ENCODE peak calls at places on chromosome 18, in nine cellular contexts. One of them, this sample, is unnamed. For H3K27me3, the result is how much of the 10 kb centered on the place peaks cover.

GRCh38 chr18:51340332-51340731 is 142.9 kb upstream of the MEX3C start:
- DNase-seq in transverse colon: no peak
- DNase-seq in H1: no peak
- DNase-seq in AG04450: no peak
- DNase-seq in lower lobe of right lung: no peak
- DNase-seq in HL-60: no peak
- DNase-seq in astrocyte: no peak
- DNase-seq in Peyer's patch: no peak
- DNase-seq in cardiac muscle cell: no peak
- DNase-seq in this sample: no peak

GRCh38 chr18:79136742-79137141 is 67.5 kb downstream of the ATP9B start:
- DNase-seq in transverse colon: no peak
- DNase-seq in H1: no peak
- DNase-seq in AG04450: no peak
- DNase-seq in lower lobe of right lung: no peak
- DNase-seq in HL-60: peak
- DNase-seq in astrocyte: no peak
- DNase-seq in Peyer's patch: no peak
- DNase-seq in cardiac muscle cell: no peak
- DNase-seq in this sample: no peak

GRCh38 chr18:13437801-13438506 is 219.4 kb downstream of the LDLRAD4 start:
- DNase-seq in transverse colon: peak
- DNase-seq in H1: no peak
- DNase-seq in AG04450: no peak
- DNase-seq in lower lobe of right lung: no peak
- DNase-seq in HL-60: no peak
- DNase-seq in astrocyte: no peak
- DNase-seq in Peyer's patch: peak
- DNase-seq in cardiac muscle cell: no peak
- DNase-seq in this sample: no peak

GRCh38 chr18:44733754-44734465 is 53.2 kb downstream of the SETBP1 start:
- DNase-seq in transverse colon: no peak
- DNase-seq in H1: no peak
- DNase-seq in AG04450: no peak
- DNase-seq in lower lobe of right lung: no peak
- DNase-seq in HL-60: no peak
- DNase-seq in astrocyte: no peak
- DNase-seq in Peyer's patch: no peak
- DNase-seq in cardiac muscle cell: no peak
- DNase-seq in this sample: no peak

GRCh38 chr18:73985855-73986254 is 161.8 kb downstream of the FBXO15 start:
- DNase-seq in transverse colon: no peak
- DNase-seq in H1: no peak
- DNase-seq in AG04450: no peak
- DNase-seq in lower lobe of right lung: no peak
- DNase-seq in HL-60: no peak
- DNase-seq in astrocyte: no peak
- DNase-seq in Peyer's patch: no peak
- DNase-seq in cardiac muscle cell: no peak
- DNase-seq in this sample: no peak

GRCh38 chr18:32389191-32389590 is 81.5 kb downstream of the GAREM1 start:
- DNase-seq in transverse colon: no peak
- DNase-seq in H1: no peak
- DNase-seq in AG04450: no peak
- DNase-seq in lower lobe of right lung: no peak
- DNase-seq in HL-60: no peak
- DNase-seq in astrocyte: no peak
- DNase-seq in Peyer's patch: no peak
- DNase-seq in cardiac muscle cell: no peak
- DNase-seq in this sample: no peak

GRCh38 chr18:58362027-58362575 is 266.8 kb downstream of the ALPK2 start:
- DNase-seq in transverse colon: no peak
- DNase-seq in H1: no peak
- DNase-seq in AG04450: peak
- DNase-seq in lower lobe of right lung: no peak
- DNase-seq in HL-60: no peak
- DNase-seq in astrocyte: peak
- DNase-seq in Peyer's patch: no peak
- DNase-seq in cardiac muscle cell: no peak
- DNase-seq in this sample: no peak

GRCh38 chr18:48548921-48549320 is 10.1 kb downstream of the CTIF start:
- DNase-seq in transverse colon: no peak
- DNase-seq in H1: no peak
- DNase-seq in AG04450: no peak
- DNase-seq in lower lobe of right lung: no peak
- DNase-seq in HL-60: no peak
- DNase-seq in astrocyte: no peak
- DNase-seq in Peyer's patch: no peak
- DNase-seq in cardiac muscle cell: no peak
- DNase-seq in this sample: no peak

GRCh38 chr18:23201741-23202140 is 66.5 kb downstream of the CABLES1 start:
- DNase-seq in transverse colon: no peak
- DNase-seq in H1: no peak
- DNase-seq in AG04450: no peak
- DNase-seq in lower lobe of right lung: no peak
- DNase-seq in HL-60: no peak
- DNase-seq in astrocyte: no peak
- DNase-seq in Peyer's patch: no peak
- DNase-seq in cardiac muscle cell: no peak
- DNase-seq in this sample: no peak
- TF ChIP-seq CTCF in transverse colon: no peak
- TF ChIP-seq CTCF in H1: no peak
- TF ChIP-seq CTCF in AG04450: no peak
- TF ChIP-seq CTCF in lower lobe of right lung: no peak
- TF ChIP-seq CTCF in HL-60: no peak
- TF ChIP-seq CTCF in astrocyte: no peak
- TF ChIP-seq CTCF in Peyer's patch: no peak
- TF ChIP-seq CTCF in cardiac muscle cell: no peak
- TF ChIP-seq CTCF in this sample: no peak

GRCh38 chr18:75206637-75207297 is 2.2 kb downstream of the PTGR3 start:
- DNase-seq in transverse colon: no peak
- DNase-seq in H1: no peak
- DNase-seq in AG04450: no peak
- DNase-seq in lower lobe of right lung: no peak
- DNase-seq in HL-60: no peak
- DNase-seq in astrocyte: no peak
- DNase-seq in Peyer's patch: peak
- DNase-seq in cardiac muscle cell: no peak
- DNase-seq in this sample: no peak
- H3K27me3 ChIP-seq in transverse colon: under half
- H3K27me3 ChIP-seq in H1: half or more
- H3K27me3 ChIP-seq in AG04450: under half
- H3K27me3 ChIP-seq in lower lobe of right lung: under half
- H3K27me3 ChIP-seq in HL-60: under half
- H3K27me3 ChIP-seq in astrocyte: under half
- H3K27me3 ChIP-seq in Peyer's patch: under half
- H3K27me3 ChIP-seq in cardiac muscle cell: half or more
- H3K27me3 ChIP-seq in this sample: under half

GRCh38 chr18:54957295-54957694 is 2.0 kb downstream of the CCDC68 start:
- DNase-seq in transverse colon: no peak
- DNase-seq in H1: no peak
- DNase-seq in AG04450: no peak
- DNase-seq in lower lobe of right lung: no peak
- DNase-seq in HL-60: no peak
- DNase-seq in astrocyte: no peak
- DNase-seq in Peyer's patch: no peak
- DNase-seq in cardiac muscle cell: no peak
- DNase-seq in this sample: no peak
- H3K4me3 ChIP-seq in transverse colon: peak
- H3K4me3 ChIP-seq in H1: no peak
- H3K4me3 ChIP-seq in AG04450: no peak
- H3K4me3 ChIP-seq in lower lobe of right lung: peak
- H3K4me3 ChIP-seq in HL-60: no peak
- H3K4me3 ChIP-seq in astrocyte: no peak
- H3K4me3 ChIP-seq in Peyer's patch: peak
- H3K4me3 ChIP-seq in cardiac muscle cell: no peak
- H3K4me3 ChIP-seq in this sample: no peak

DNA sequence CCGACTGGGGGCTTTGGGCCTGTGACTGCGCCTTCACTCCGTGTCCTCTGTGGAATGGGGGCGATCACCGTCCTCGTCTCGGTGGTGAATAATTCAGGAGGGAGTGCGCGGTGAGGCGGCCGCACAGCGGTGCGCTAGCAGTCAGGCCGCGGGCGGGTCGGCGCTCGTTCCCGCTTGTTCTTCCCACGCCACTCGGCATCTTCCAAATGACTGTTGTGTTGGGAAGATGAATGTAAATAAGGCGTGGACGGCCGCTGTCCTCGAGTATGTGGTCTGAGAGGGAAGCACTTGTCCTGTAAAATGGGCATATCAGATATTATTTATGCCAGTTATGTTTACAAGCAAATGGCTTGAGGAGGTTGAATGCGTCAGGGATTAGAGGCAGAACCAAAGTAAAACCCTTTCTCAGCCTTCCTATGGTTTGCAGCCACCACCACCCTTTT is 607 bp upstream of the VPS4B start:
- DNase-seq in transverse colon: no peak
- DNase-seq in H1: no peak
- DNase-seq in AG04450: no peak
- DNase-seq in lower lobe of right lung: peak
- DNase-seq in HL-60: no peak
- DNase-seq in astrocyte: no peak
- DNase-seq in Peyer's patch: no peak
- DNase-seq in cardiac muscle cell: no peak
- DNase-seq in this sample: no peak
- TF ChIP-seq CTCF in transverse colon: peak
- TF ChIP-seq CTCF in H1: no peak
- TF ChIP-seq CTCF in AG04450: no peak
- TF ChIP-seq CTCF in lower lobe of right lung: no peak
- TF ChIP-seq CTCF in HL-60: no peak
- TF ChIP-seq CTCF in astrocyte: no peak
- TF ChIP-seq CTCF in Peyer's patch: no peak
- TF ChIP-seq CTCF in cardiac muscle cell: no peak
- TF ChIP-seq CTCF in this sample: no peak

GRCh38 chr18:486929-487328 is 13.6 kb downstream of the COLEC12 start:
- DNase-seq in transverse colon: no peak
- DNase-seq in H1: no peak
- DNase-seq in AG04450: no peak
- DNase-seq in lower lobe of right lung: no peak
- DNase-seq in HL-60: no peak
- DNase-seq in astrocyte: no peak
- DNase-seq in Peyer's patch: no peak
- DNase-seq in cardiac muscle cell: no peak
- DNase-seq in this sample: no peak
- H3K27me3 ChIP-seq in transverse colon: under half
- H3K27me3 ChIP-seq in H1: under half
- H3K27me3 ChIP-seq in AG04450: under half
- H3K27me3 ChIP-seq in lower lobe of right lung: under half
- H3K27me3 ChIP-seq in HL-60: under half
- H3K27me3 ChIP-seq in astrocyte: under half
- H3K27me3 ChIP-seq in Peyer's patch: under half
- H3K27me3 ChIP-seq in cardiac muscle cell: under half
- H3K27me3 ChIP-seq in this sample: under half

DNA sequence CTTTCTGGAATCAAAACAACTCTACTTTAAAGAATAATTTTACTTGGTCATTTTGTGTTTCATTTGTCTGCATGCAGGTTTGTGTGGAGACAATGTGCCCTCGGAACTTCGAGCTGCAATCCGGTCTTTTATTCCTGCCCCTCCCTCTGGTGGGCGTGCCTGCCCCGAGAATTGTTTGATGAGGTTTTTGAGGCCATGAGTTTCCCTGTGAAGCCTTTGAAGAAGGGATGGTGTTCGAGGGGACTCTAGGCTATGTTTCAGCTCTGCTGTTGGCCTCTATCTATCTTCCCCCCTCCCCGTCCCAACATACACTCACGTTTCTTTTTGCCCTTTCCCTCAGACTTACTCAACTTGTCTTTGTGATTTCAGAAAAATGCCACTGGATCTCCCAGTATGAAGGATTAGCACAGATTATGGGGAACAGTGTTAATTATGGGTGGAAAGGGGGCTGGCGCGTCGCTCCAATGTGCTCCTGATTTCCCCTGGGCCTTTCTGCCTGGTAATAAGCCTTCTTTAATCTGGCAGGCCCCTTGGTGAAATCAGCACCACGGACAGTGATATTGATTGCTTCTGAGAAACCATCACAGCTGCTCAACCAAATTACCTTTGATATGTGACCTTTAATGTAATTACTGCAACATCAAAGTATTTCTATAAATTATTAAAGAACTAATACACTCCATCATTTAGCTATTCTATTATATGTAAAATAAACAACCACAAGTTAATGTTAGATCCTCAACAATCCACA is 82.2 kb downstream of the CELF4 start:
- DNase-seq in transverse colon: no peak
- DNase-seq in H1: no peak
- DNase-seq in AG04450: no peak
- DNase-seq in lower lobe of right lung: no peak
- DNase-seq in HL-60: no peak
- DNase-seq in astrocyte: peak
- DNase-seq in Peyer's patch: no peak
- DNase-seq in cardiac muscle cell: peak
- DNase-seq in this sample: no peak
- H3K4me3 ChIP-seq in transverse colon: no peak
- H3K4me3 ChIP-seq in H1: no peak
- H3K4me3 ChIP-seq in AG04450: no peak
- H3K4me3 ChIP-seq in lower lobe of right lung: no peak
- H3K4me3 ChIP-seq in HL-60: no peak
- H3K4me3 ChIP-seq in astrocyte: no peak
- H3K4me3 ChIP-seq in Peyer's patch: no peak
- H3K4me3 ChIP-seq in cardiac muscle cell: no peak
- H3K4me3 ChIP-seq in this sample: no peak

This sample was measured in GM06990.